ENCODE peak calls at places on chromosomes 4 and X, in five cellular contexts. V is mucosa of descending colon, M is right lobe of liver, N is bronchial epithelial cell, A is sigmoid colon. P is an unnamed sample.

GRCh38 chr4:69546121-69546520 is 50.4 kb upstream of the UGT2B4 start:
- DNase-seq in V (no peak), M (no peak), N (peak; percentile 41), A (no peak), P (no peak)

GRCh38 chr4:2849267-2850140 is 5.9 kb downstream of the ADD1 start:
- DNase-seq in V (no peak), M (no peak), N (no peak), A (no peak), P (no peak)

GRCh38 chr4:92514632-92515031 is 210.9 kb downstream of the GRID2 start:
- DNase-seq in V (no peak), M (no peak), N (no peak), A (no peak), P (no peak)

GRCh38 chr4:145153181-145153903 is 27.0 kb downstream of the OTUD4 start:
- DNase-seq in V (no peak), M (no peak), N (no peak), A (no peak), P (peak; percentile 40)

GRCh38 chr4:172898715-172899114 is 269.9 kb upstream of the GALNT7 start:
- DNase-seq in V (peak; percentile 34), M (no peak), N (no peak), A (no peak), P (no peak)

GRCh38 chr4:82697561-82697960 is 101.0 kb downstream of the SCD5 start:
- DNase-seq in V (no peak), M (no peak), N (no peak), A (no peak), P (no peak)

GRCh38 chr4:5990446-5991160 is 27.6 kb downstream of the C4orf50 start:
- DNase-seq in V (no peak), M (no peak), N (no peak), A (peak; percentile 52), P (no peak)

GRCh38 chr4:123438031-123438430 is 41.4 kb downstream of the SPRY1 start:
- DNase-seq in V (no peak), M (no peak), N (no peak), A (no peak), P (peak; percentile 80)

GRCh38 chr4:52864816-52865215 is 2.7 kb downstream of the RASL11B start:
- DNase-seq in V (no peak), M (no peak), N (no peak), A (no peak), P (no peak)

GRCh38 chrX:147180886-147181285 is 366.3 kb upstream of the CXorf51A start:
- DNase-seq in V (no peak), M (peak; percentile 50), N (no peak), A (no peak), P (no peak)

GRCh38 chr4:82811838-82812672 is 13.5 kb upstream of the SCD5 start:
- DNase-seq in V (no peak), M (no peak), N (no peak), A (no peak), P (no peak)

GRCh38 chrX:119757979-119758681 is at the start of gene SOWAHD:
- DNase-seq in V (peak; percentile 81), M (peak; percentile 50), N (peak; percentile 6), A (peak; percentile 68), P (no peak)

GRCh38 chr4:107683873-107684272 is 36.2 kb downstream of the PAPSS1 start:
- DNase-seq in V (no peak), M (no peak), N (no peak), A (no peak), P (peak; percentile 95)

GRCh38 chr4:6595897-6596537 is 21.0 kb downstream of the MAN2B2 start:
- DNase-seq in V (no peak), M (no peak), N (peak; percentile 20), A (no peak), P (peak; percentile 27)

GRCh38 chr4:155687380-155687982 is 20.8 kb downstream of the GUCY1A1 start:
- DNase-seq in V (no peak), M (no peak), N (no peak), A (no peak), P (no peak)

GRCh38 chr4:139779653-139780052 is 114.0 kb downstream of the MGST2 start:
- DNase-seq in V (no peak), M (no peak), N (no peak), A (no peak), P (no peak)

GRCh38 chr4:139783761-139784484 is 118.3 kb downstream of the MGST2 start:
- DNase-seq in V (no peak), M (no peak), N (no peak), A (peak; percentile 67), P (no peak)

GRCh38 chr4:139786494-139787354 is 121.1 kb downstream of the MGST2 start:
- DNase-seq in V (no peak), M (no peak), N (no peak), A (no peak), P (no peak)

GRCh38 chr4:139785356-139785755 is 119.7 kb downstream of the MGST2 start:
- DNase-seq in V (no peak), M (no peak), N (no peak), A (no peak), P (no peak)

DNA sequence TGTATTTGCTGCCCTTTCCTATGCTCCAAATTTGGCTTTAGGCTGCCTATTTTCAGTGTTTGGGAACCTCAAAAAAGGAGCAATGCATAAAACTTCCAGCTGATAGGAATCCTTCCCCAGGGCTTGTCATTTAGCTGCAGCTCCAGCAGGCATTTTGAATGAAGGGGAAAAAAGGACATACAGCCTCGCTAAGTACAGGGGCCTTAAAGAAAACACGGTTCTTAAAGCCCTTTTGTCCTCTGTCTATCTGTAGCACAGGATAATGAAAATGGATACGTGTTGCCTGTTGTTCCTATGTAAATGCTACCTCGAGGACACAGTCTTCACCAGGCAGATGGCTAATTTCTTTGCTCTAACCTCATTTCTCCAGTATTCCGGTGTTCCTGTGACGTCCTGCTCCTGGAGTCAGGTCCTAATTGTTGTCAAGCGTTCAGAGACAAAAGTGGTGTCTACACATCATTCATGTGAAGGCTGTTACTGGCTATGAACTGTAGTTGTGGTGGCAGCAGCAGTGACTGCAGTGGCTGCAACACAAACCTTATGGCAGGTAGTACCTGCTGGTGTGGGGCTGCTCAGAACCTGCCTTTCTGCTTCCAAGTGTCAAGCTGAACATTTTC is 117.4 kb downstream of the MGST2 start:
- DNase-seq in V (no peak), M (no peak), N (no peak), A (no peak), P (no peak)
- TF ChIP-seq CTCF in V (no peak), M (no peak), N (no peak), A (no peak), P (no peak)

GRCh38 chrX:16712825-16713155 is 321 bp upstream of the CTPS2 start:
- DNase-seq in V (no peak), M (no peak), N (no peak), A (no peak), P (no peak)
- H3K4me3 ChIP-seq in V (peak overlapping the region; percentile 40), M (peak overlapping the region; percentile 69), N (peak overlapping the region; percentile 62), A (peak overlapping the region; percentile 65), P (peak overlapping the region; percentile 55)

DNA sequence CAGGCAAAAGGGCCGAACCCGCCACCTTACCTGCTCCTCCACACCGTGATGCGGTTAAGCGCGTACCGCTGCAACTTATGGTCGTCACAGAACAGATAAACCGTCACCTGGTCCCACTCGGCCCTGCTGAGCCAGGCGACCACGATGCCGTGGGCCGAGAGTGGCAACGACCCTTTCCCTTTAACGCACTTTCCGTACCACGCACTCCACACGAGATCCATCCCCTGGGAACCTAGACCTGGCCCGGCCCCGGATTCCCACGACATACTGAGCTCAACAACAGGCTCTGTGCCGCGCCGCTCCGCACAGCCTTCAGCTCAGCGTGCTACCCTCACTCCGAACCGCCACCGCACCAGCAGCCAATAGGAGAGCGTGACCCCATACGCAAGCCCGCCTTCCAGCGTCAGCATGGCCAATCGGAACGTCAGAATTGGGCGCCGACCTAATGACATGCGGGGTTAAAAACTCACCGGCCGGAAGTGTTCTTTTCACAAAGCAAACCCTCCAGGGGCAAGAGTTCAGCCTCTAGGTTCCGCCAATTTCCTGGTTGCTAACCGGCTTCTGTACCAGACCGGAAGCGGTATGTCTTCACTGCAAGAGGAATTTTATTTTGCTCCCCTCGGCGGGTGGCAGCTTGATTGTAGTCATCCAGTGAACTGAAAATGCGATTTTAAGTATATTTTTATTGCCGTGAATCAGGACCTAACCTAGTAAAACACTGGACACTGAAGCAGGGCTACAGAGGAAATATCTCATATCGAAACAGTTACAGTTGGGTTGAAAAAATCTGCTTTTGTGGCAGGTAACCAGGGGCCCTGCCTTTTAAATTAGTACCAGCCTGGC is at the start of gene LAS1L:
- DNase-seq in V (peak; percentile 91), M (peak; percentile 90), N (peak; percentile 86), A (peak; percentile 96), P (peak; percentile 89)
- TF ChIP-seq CTCF in V (no peak), M (no peak), N (no peak), A (no peak), P (no peak)

DNA sequence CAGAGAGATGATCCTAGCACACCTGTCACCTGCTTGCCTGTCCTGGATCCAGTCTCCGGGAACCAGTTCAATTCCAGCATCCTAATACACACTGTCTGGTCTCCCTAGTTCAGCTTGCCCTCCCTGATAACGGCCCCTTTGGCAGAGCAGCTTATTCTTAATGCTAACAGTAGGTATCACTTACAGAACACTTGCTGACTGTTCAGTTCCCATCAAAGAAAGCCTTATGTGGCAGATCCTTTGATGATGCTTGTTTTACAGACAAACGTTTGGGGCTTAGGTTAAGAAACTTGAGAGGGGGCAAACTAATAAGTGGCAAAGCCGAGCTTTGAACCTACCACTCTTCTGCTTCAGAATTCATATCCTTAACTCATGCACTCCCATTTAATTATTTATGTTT is 885 bp downstream of the RASSF6 start:
- DNase-seq in V (no peak), M (no peak), N (no peak), A (no peak), P (no peak)
- H3K4me3 ChIP-seq in V (no peak overlapping the region), M (no peak overlapping the region), N (peak overlapping the region; percentile 46), A (no peak overlapping the region), P (no peak overlapping the region)

GRCh38 chr4:46274717-46275116 is 115.2 kb downstream of the GABRA2 start:
- DNase-seq in V (no peak), M (no peak), N (no peak), A (no peak), P (no peak)
- TF ChIP-seq CTCF in V (no peak), M (no peak), N (no peak), A (no peak), P (peak; percentile 44)

DNA sequence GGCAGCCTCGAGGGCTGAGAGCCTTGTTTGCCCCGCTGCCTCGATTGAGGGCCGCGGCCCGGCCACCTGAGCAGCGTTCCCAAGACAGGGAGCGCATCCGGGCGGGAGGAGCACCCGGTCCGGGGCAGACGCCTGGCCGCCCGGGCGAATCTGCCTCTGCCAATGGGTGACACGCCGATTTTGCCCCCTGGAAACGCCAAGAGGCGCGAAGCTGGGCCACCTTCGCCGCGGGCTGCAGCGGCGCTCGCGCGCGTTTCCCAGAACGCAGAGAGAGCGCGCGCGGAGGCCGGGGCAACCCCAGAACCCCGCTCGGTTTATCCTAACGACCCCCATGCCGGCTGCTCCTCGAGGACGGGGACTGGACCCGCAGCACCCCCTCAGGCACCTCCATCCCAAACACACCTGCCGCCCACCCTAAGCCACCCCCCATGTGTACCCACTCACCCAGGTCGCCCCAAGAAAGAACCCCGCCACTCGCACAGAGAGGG is 576 bp downstream of the MAP7D2 start:
- DNase-seq in V (no peak), M (no peak), N (no peak), A (no peak), P (no peak)
- H3K4me3 ChIP-seq in V (no peak overlapping the region), M (peak overlapping the region; percentile 13), N (no peak overlapping the region), A (peak overlapping the region; percentile 38), P (no peak overlapping the region)

DNA sequence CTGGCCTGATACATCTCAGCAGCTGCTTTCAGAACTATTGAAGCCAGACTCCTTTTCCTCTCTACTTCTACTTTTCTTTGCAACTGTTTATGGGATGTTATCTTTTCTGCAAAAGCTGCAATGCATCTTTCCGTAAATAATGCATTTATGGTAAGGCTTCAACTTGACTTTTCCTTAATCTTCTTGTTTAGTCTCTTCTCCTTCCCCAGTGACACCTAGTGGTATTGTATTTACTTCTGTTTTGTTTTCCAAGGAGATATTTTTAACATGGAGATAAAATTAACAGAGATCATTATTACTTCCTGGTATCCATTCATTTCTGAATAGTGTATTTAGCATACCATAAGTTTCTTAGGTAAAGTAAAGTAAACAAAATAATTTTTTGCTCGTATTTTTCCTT is 1548.8 kb downstream of the PCDH7 start:
- DNase-seq in V (no peak), M (no peak), N (peak; percentile 38), A (no peak), P (no peak)
- TF ChIP-seq CTCF in V (no peak), M (no peak), N (no peak), A (no peak), P (peak; percentile 34)

P was measured in LNCaP clone FGC.